ENCODE peak calls at places on chromosome 18, in nine cellular contexts. W is breast epithelium, M is gastrocnemius medialis, K is heart left ventricle, U is Peyer's patch, T is ovary, X is uterus, D is esophagus squamous epithelium, Q is HepG2. E is an unnamed sample.

GRCh38 chr18:49560277-49561126 is 1.4 kb upstream of the LIPG start:
- DNase-seq in W (no peak), M (no peak), K (no peak), U (peak), T (peak), X (no peak), D (no peak), Q (no peak), E (peak)

GRCh38 chr18:75156139-75156750 is 52.7 kb downstream of the PTGR3 start:
- DNase-seq in W (no peak), M (no peak), K (no peak), U (no peak), T (no peak), X (no peak), D (no peak), Q (no peak), E (no peak)

GRCh38 chr18:46167971-46168370 is 63.8 kb downstream of the HAUS1 start:
- DNase-seq in W (no peak), M (no peak), K (no peak), U (peak), T (no peak), X (no peak), D (peak), Q (no peak), E (no peak)

GRCh38 chr18:50356036-50356945 is 18.6 kb upstream of the SKA1 start:
- DNase-seq in W (no peak), M (no peak), K (no peak), U (no peak), T (no peak), X (no peak), D (no peak), Q (peak), E (no peak)

GRCh38 chr18:43719264-43719795 is 442.0 kb upstream of the SYT4 start:
- DNase-seq in W (no peak), M (no peak), K (no peak), U (no peak), T (no peak), X (no peak), D (no peak), Q (no peak), E (no peak)

GRCh38 chr18:28359177-28359576 is 182.2 kb upstream of the CDH2 start:
- DNase-seq in W (no peak), M (no peak), K (no peak), U (no peak), T (no peak), X (no peak), D (no peak), Q (no peak), E (no peak)

GRCh38 chr18:59579509-59579908 is 117.7 kb downstream of the CCBE1 start:
- DNase-seq in W (no peak), M (no peak), K (no peak), U (no peak), T (no peak), X (no peak), D (no peak), Q (no peak), E (no peak)

GRCh38 chr18:42306208-42306980 is 351.4 kb downstream of the PIK3C3 start:
- DNase-seq in W (no peak), M (no peak), K (no peak), U (no peak), T (no peak), X (no peak), D (no peak), Q (no peak), E (no peak)

GRCh38 chr18:671405-671804 is 14.0 kb downstream of the TYMS start:
- DNase-seq in W (no peak), M (no peak), K (no peak), U (no peak), T (no peak), X (no peak), D (no peak), Q (no peak), E (no peak)

GRCh38 chr18:59001166-59001565 is 136.5 kb downstream of the ZNF532 start:
- DNase-seq in W (no peak), M (no peak), K (no peak), U (no peak), T (no peak), X (no peak), D (no peak), Q (no peak), E (no peak)

GRCh38 chr18:6650756-6651155 is 78.8 kb upstream of the ARHGAP28 start:
- DNase-seq in W (no peak), M (no peak), K (no peak), U (no peak), T (no peak), X (no peak), D (no peak), Q (no peak), E (no peak)

GRCh38 chr18:40056085-40056484 is 1898.9 kb upstream of the PIK3C3 start:
- DNase-seq in W (no peak), M (no peak), K (no peak), U (no peak), T (no peak), X (no peak), D (no peak), Q (no peak), E (no peak)

GRCh38 chr18:2997846-2998599 is 14.9 kb downstream of the LPIN2 start:
- DNase-seq in W (no peak), M (peak), K (no peak), U (no peak), T (no peak), X (no peak), D (no peak), Q (no peak), E (no peak)

GRCh38 chr18:32773187-32773712 is 427 bp upstream of the KLHL14 start:
- DNase-seq in W (no peak), M (no peak), K (no peak), U (no peak), T (no peak), X (no peak), D (no peak), Q (no peak), E (no peak)

GRCh38 chr18:8989017-8989416 is 113.5 kb upstream of the NDUFV2 start:
- DNase-seq in W (no peak), M (no peak), K (no peak), U (no peak), T (no peak), X (no peak), D (no peak), Q (no peak), E (no peak)

GRCh38 chr18:79507546-79508480 is 112.1 kb downstream of the NFATC1 start:
- DNase-seq in W (peak), M (peak), K (peak), U (peak), T (peak), X (peak), D (no peak), Q (no peak), E (peak)

GRCh38 chr18:905307-905947 is 756 bp downstream of the ADCYAP1 start:
- DNase-seq in W (no peak), M (no peak), K (no peak), U (no peak), T (no peak), X (no peak), D (no peak), Q (no peak), E (no peak)

GRCh38 chr18:73688851-73689659 is 458.6 kb downstream of the FBXO15 start:
- DNase-seq in W (no peak), M (no peak), K (no peak), U (no peak), T (no peak), X (no peak), D (no peak), Q (no peak), E (no peak)

GRCh38 chr18:75429975-75430374 is 2.5 kb upstream of the SMIM21 start:
- DNase-seq in W (no peak), M (no peak), K (no peak), U (no peak), T (no peak), X (no peak), D (no peak), Q (no peak), E (no peak)

GRCh38 chr18:48296581-48296980 is 112.6 kb downstream of the ZBTB7C start:
- DNase-seq in W (no peak), M (no peak), K (no peak), U (no peak), T (no peak), X (no peak), D (no peak), Q (no peak), E (no peak)

GRCh38 chr18:35949903-35950627 is 22.4 kb upstream of the RMP24 start:
- DNase-seq in W (peak), M (peak), K (peak), U (peak), T (peak), X (peak), D (no peak), Q (peak), E (peak)

GRCh38 chr18:73827801-73828200 is 319.8 kb downstream of the FBXO15 start:
- DNase-seq in W (no peak), M (no peak), K (no peak), U (no peak), T (no peak), X (no peak), D (no peak), Q (no peak), E (no peak)

GRCh38 chr18:433960-434359 is 66.5 kb downstream of the COLEC12 start:
- DNase-seq in W (no peak), M (no peak), K (no peak), U (no peak), T (no peak), X (no peak), D (no peak), Q (no peak), E (no peak)

GRCh38 chr18:80200932-80201672 is 46.2 kb downstream of the PARD6G start:
- DNase-seq in W (no peak), M (no peak), K (no peak), U (no peak), T (no peak), X (no peak), D (no peak), Q (no peak), E (no peak)

GRCh38 chr18:56562479-56562878 is 75.9 kb downstream of the TXNL1 start:
- DNase-seq in W (no peak), M (no peak), K (no peak), U (no peak), T (no peak), X (no peak), D (no peak), Q (no peak), E (no peak)

GRCh38 chr18:44700652-44701051 is 20.0 kb downstream of the SETBP1 start:
- DNase-seq in W (no peak), M (peak), K (no peak), U (no peak), T (no peak), X (peak), D (no peak), Q (no peak), E (no peak)

GRCh38 chr18:40413160-40413559 is 1541.9 kb upstream of the PIK3C3 start:
- DNase-seq in W (no peak), M (no peak), K (no peak), U (no peak), T (no peak), X (no peak), D (no peak), Q (peak), E (no peak)

GRCh38 chr18:22167471-22168151 is 1.8 kb upstream of the GATA6 start:
- DNase-seq in W (no peak), M (no peak), K (no peak), U (no peak), T (peak), X (peak), D (no peak), Q (no peak), E (no peak)
- TF ChIP-seq POLR2A in W (no peak), M (no peak), K (no peak), U (peak), T (peak), X (peak), D (no peak), Q (no peak), E (no peak)

GRCh38 chr18:22933206-22933957 is at the start of gene RBBP8:
- DNase-seq in W (peak), M (peak), K (peak), U (peak), T (peak), X (peak), D (peak), Q (peak), E (peak)
- TF ChIP-seq POLR2A in W (peak), M (peak), K (peak), U (peak), T (peak), X (peak), D (peak), Q (peak), E (peak)

GRCh38 chr18:12362473-12363174 is 14.4 kb downstream of the AFG3L2 start:
- DNase-seq in W (no peak), M (no peak), K (no peak), U (no peak), T (no peak), X (no peak), D (no peak), Q (no peak), E (no peak)

GRCh38 chr18:12359515-12359927 is 17.5 kb downstream of the AFG3L2 start:
- DNase-seq in W (no peak), M (no peak), K (no peak), U (peak), T (no peak), X (no peak), D (no peak), Q (no peak), E (no peak)

GRCh38 chr18:12366379-12366778 is 10.6 kb downstream of the AFG3L2 start:
- DNase-seq in W (no peak), M (no peak), K (peak), U (peak), T (no peak), X (no peak), D (no peak), Q (no peak), E (no peak)

GRCh38 chr18:12366794-12367193 is 10.2 kb downstream of the AFG3L2 start:
- DNase-seq in W (no peak), M (no peak), K (no peak), U (peak), T (no peak), X (no peak), D (no peak), Q (no peak), E (no peak)

DNA sequence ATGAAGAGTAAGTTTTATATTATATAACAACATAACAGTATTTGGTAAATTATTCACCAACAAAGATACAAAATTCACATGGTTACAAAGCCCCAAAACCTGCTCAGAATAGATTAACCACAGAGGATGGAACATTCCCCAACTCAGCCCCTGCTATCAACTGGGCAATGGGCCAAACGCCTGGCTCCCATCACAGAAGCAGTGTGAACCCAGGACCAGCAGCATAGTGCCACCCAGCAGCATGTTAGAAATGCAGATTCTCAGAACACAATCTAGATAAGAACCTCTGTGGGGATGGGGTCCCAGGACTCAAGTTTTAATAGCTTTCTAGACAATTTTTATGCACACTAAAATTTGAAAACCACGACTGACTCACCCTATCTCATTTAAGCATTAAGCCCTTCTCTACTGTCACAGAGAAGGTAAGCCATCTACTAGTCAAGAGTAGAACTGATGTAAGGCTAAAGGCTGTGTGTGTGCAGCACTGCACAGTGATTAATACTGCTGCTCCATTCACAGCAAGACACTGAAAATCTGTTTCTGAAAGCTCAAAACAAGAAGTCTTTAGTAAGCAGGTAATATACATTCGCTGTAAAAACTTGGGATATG is 15.2 kb downstream of the AFG3L2 start:
- DNase-seq in W (no peak), M (no peak), K (peak), U (no peak), T (peak), X (no peak), D (no peak), Q (no peak), E (no peak)
- TF ChIP-seq POLR2A in W (no peak), M (no peak), K (no peak), U (no peak), T (no peak), X (no peak), D (no peak), Q (no peak), E (no peak)

GRCh38 chr18:33946322-33946721 is 278.4 kb downstream of the NOL4 start:
- DNase-seq in W (no peak), M (no peak), K (no peak), U (no peak), T (no peak), X (no peak), D (no peak), Q (no peak), E (no peak)
- TF ChIP-seq POLR2A in W (no peak), M (no peak), K (no peak), U (no peak), T (no peak), X (no peak), D (no peak), Q (no peak), E (no peak)

GRCh38 chr18:64244571-64244970 is 95.7 kb upstream of the LINC00305 start:
- DNase-seq in W (no peak), M (no peak), K (no peak), U (peak), T (no peak), X (no peak), D (no peak), Q (no peak), E (no peak)

GRCh38 chr18:64238076-64238475 is 89.2 kb upstream of the LINC00305 start:
- DNase-seq in W (no peak), M (no peak), K (no peak), U (no peak), T (no peak), X (no peak), D (no peak), Q (no peak), E (no peak)

GRCh38 chr18:64234336-64234735 is 85.4 kb upstream of the LINC00305 start:
- DNase-seq in W (no peak), M (no peak), K (no peak), U (no peak), T (no peak), X (no peak), D (no peak), Q (no peak), E (no peak)

GRCh38 chr18:64245461-64245860 is 96.6 kb upstream of the LINC00305 start:
- DNase-seq in W (no peak), M (no peak), K (peak), U (no peak), T (no peak), X (no peak), D (no peak), Q (no peak), E (no peak)

GRCh38 chr18:64240301-64240700 is 91.4 kb upstream of the LINC00305 start:
- DNase-seq in W (no peak), M (no peak), K (no peak), U (no peak), T (no peak), X (no peak), D (no peak), Q (no peak), E (no peak)
- TF ChIP-seq POLR2A in W (no peak), M (no peak), K (no peak), U (no peak), T (no peak), X (no peak), D (no peak), Q (no peak), E (no peak)

GRCh38 chr18:57631697-57632096 is 10.1 kb upstream of the NARS1 start:
- DNase-seq in W (no peak), M (no peak), K (no peak), U (no peak), T (no peak), X (no peak), D (no peak), Q (no peak), E (no peak)

GRCh38 chr18:57630759-57631660 is 9.4 kb upstream of the NARS1 start:
- DNase-seq in W (no peak), M (no peak), K (no peak), U (no peak), T (no peak), X (no peak), D (no peak), Q (no peak), E (no peak)

GRCh38 chr18:57629399-57629798 is 7.8 kb upstream of the NARS1 start:
- DNase-seq in W (no peak), M (no peak), K (no peak), U (no peak), T (no peak), X (no peak), D (no peak), Q (no peak), E (no peak)

GRCh38 chr18:57627488-57627887 is 5.9 kb upstream of the NARS1 start:
- DNase-seq in W (no peak), M (no peak), K (no peak), U (no peak), T (no peak), X (no peak), D (no peak), Q (no peak), E (no peak)

GRCh38 chr18:57630002-57630758 is 8.5 kb upstream of the NARS1 start:
- DNase-seq in W (peak), M (peak), K (peak), U (peak), T (peak), X (peak), D (peak), Q (peak), E (peak)
- TF ChIP-seq POLR2A in W (no peak), M (peak), K (peak), U (no peak), T (peak), X (peak), D (no peak), Q (no peak), E (no peak)

GRCh38 chr18:11981383-11981632 is at the start of gene IMPA2:
- DNase-seq in W (no peak), M (no peak), K (no peak), U (no peak), T (no peak), X (no peak), D (no peak), Q (no peak), E (no peak)
- TF ChIP-seq POLR2A in W (peak), M (peak), K (peak), U (peak), T (peak), X (peak), D (peak), Q (peak), E (peak)

GRCh38 chr18:11981633-11982366 is 493 bp downstream of the IMPA2 start:
- DNase-seq in W (no peak), M (peak), K (no peak), U (peak), T (peak), X (peak), D (no peak), Q (peak), E (peak)

GRCh38 chr18:11982981-11983380 is 1.7 kb downstream of the IMPA2 start:
- DNase-seq in W (no peak), M (no peak), K (no peak), U (peak), T (no peak), X (no peak), D (no peak), Q (peak), E (no peak)

GRCh38 chr18:11980148-11980554 is 1.2 kb upstream of the IMPA2 start:
- DNase-seq in W (no peak), M (no peak), K (no peak), U (no peak), T (no peak), X (no peak), D (no peak), Q (no peak), E (peak)

GRCh38 chr18:11983592-11983991 is 2.3 kb downstream of the IMPA2 start:
- DNase-seq in W (no peak), M (peak), K (no peak), U (peak), T (no peak), X (no peak), D (no peak), Q (peak), E (no peak)

GRCh38 chr18:11980555-11981382 is 538 bp upstream of the IMPA2 start:
- DNase-seq in W (peak), M (peak), K (peak), U (peak), T (peak), X (peak), D (peak), Q (peak), E (peak)
- TF ChIP-seq POLR2A in W (peak), M (peak), K (peak), U (peak), T (peak), X (peak), D (peak), Q (peak), E (peak)

GRCh38 chr18:77012120-77012519 is 120.5 kb downstream of the MBP start:
- DNase-seq in W (no peak), M (no peak), K (no peak), U (no peak), T (no peak), X (no peak), D (no peak), Q (no peak), E (no peak)
- TF ChIP-seq POLR2A in W (no peak), M (no peak), K (no peak), U (no peak), T (no peak), X (no peak), D (no peak), Q (no peak), E (no peak)

DNA sequence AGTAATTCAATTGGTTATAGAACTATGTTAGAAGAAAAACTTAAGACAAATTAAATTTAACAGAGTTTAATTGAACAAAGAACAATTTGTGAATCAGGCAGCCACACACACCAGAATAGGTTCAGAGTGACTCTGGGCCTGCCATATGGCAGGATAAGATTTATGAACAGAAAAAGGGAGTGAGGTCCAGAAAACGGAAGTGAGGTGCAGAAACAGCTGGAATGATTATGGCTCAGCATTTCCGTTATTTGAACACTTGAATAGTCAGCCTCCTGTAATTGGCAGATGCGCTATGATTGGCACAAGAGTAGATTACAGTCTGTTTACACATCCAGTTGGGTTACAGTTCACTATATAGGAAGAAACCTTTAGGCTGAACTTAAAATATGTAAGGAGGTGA is 99.0 kb downstream of the MBD2 start:
- DNase-seq in W (no peak), M (no peak), K (no peak), U (no peak), T (no peak), X (no peak), D (no peak), Q (no peak), E (no peak)
- TF ChIP-seq POLR2A in W (no peak), M (no peak), K (no peak), U (no peak), T (no peak), X (no peak), D (no peak), Q (no peak), E (no peak)